ENCODE peak calls at places on chromosomes 16 and 17, in eight cellular contexts. One of them, this sample, is unnamed.
A peak's percentile ranks its signal among the peaks of the same experiment; 100 is the strongest.

GRCh38 chr16:11446566-11447119 is 101.4 kb downstream of the RMI2 start:
- DNase-seq in H1: no peak
- DNase-seq in CD4-positive, CD25-positive, alpha-beta regulatory T cell: no peak
- DNase-seq in effector CD4-positive, alpha-beta T cell: no peak
- DNase-seq in stimulated activated CD8-positive, alpha-beta memory T cell treated with anti-CD3 and anti-CD28 coated beads, Interleukin-15, amount 100 ng/mL, for 48 hours: no peak
- DNase-seq in mammary epithelial cell: no peak
- DNase-seq in RWPE1: no peak
- DNase-seq in putamen: no peak
- DNase-seq in this sample: no peak

GRCh38 chr17:17886253-17886652 is 49.5 kb upstream of the SREBF1 start:
- DNase-seq in RWPE1: no peak
- DNase-seq in effector CD4-positive, alpha-beta T cell: no peak
- DNase-seq in mammary epithelial cell: no peak
- DNase-seq in H1: no peak
- DNase-seq in CD4-positive, CD25-positive, alpha-beta regulatory T cell: no peak
- DNase-seq in stimulated activated CD8-positive, alpha-beta memory T cell treated with anti-CD3 and anti-CD28 coated beads, Interleukin-15, amount 100 ng/mL, for 48 hours: no peak
- DNase-seq in putamen: no peak
- DNase-seq in this sample: no peak

GRCh38 chr16:30521873-30522641 is 4.3 kb downstream of the ZNF768 start:
- DNase-seq in CD4-positive, CD25-positive, alpha-beta regulatory T cell: no peak
- DNase-seq in H1: no peak
- DNase-seq in RWPE1: no peak
- DNase-seq in stimulated activated CD8-positive, alpha-beta memory T cell treated with anti-CD3 and anti-CD28 coated beads, Interleukin-15, amount 100 ng/mL, for 48 hours: no peak
- DNase-seq in effector CD4-positive, alpha-beta T cell: no peak
- DNase-seq in putamen: no peak
- DNase-seq in mammary epithelial cell: no peak
- DNase-seq in this sample: no peak

GRCh38 chr17:55463600-55463999 is 42.0 kb upstream of the MMD start:
- DNase-seq in putamen: no peak
- DNase-seq in effector CD4-positive, alpha-beta T cell: no peak
- DNase-seq in RWPE1: no peak
- DNase-seq in stimulated activated CD8-positive, alpha-beta memory T cell treated with anti-CD3 and anti-CD28 coated beads, Interleukin-15, amount 100 ng/mL, for 48 hours: no peak
- DNase-seq in CD4-positive, CD25-positive, alpha-beta regulatory T cell: peak; percentile 37
- DNase-seq in mammary epithelial cell: no peak
- DNase-seq in H1: no peak
- DNase-seq in this sample: no peak

GRCh38 chr16:66894948-66895696 is 14.8 kb downstream of the PDP2 start:
- DNase-seq in putamen: peak; percentile 60
- DNase-seq in effector CD4-positive, alpha-beta T cell: peak; percentile 38
- DNase-seq in mammary epithelial cell: peak; percentile 60
- DNase-seq in CD4-positive, CD25-positive, alpha-beta regulatory T cell: peak; percentile 74
- DNase-seq in RWPE1: peak; percentile 67
- DNase-seq in H1: peak; percentile 72
- DNase-seq in stimulated activated CD8-positive, alpha-beta memory T cell treated with anti-CD3 and anti-CD28 coated beads, Interleukin-15, amount 100 ng/mL, for 48 hours: no peak
- DNase-seq in this sample: no peak

GRCh38 chr17:9814337-9814945 is 7.4 kb downstream of the GSG1L2 start:
- DNase-seq in mammary epithelial cell: no peak
- DNase-seq in effector CD4-positive, alpha-beta T cell: no peak
- DNase-seq in RWPE1: no peak
- DNase-seq in H1: no peak
- DNase-seq in stimulated activated CD8-positive, alpha-beta memory T cell treated with anti-CD3 and anti-CD28 coated beads, Interleukin-15, amount 100 ng/mL, for 48 hours: no peak
- DNase-seq in putamen: no peak
- DNase-seq in CD4-positive, CD25-positive, alpha-beta regulatory T cell: no peak
- DNase-seq in this sample: no peak

GRCh38 chr16:70692481-70693203 is 6.8 kb upstream of the MTSS2 start:
- DNase-seq in effector CD4-positive, alpha-beta T cell: no peak
- DNase-seq in RWPE1: no peak
- DNase-seq in H1: no peak
- DNase-seq in putamen: no peak
- DNase-seq in stimulated activated CD8-positive, alpha-beta memory T cell treated with anti-CD3 and anti-CD28 coated beads, Interleukin-15, amount 100 ng/mL, for 48 hours: no peak
- DNase-seq in CD4-positive, CD25-positive, alpha-beta regulatory T cell: no peak
- DNase-seq in mammary epithelial cell: no peak
- DNase-seq in this sample: no peak

GRCh38 chr17:79865351-79866210 is 26.3 kb upstream of the CBX4 start:
- DNase-seq in stimulated activated CD8-positive, alpha-beta memory T cell treated with anti-CD3 and anti-CD28 coated beads, Interleukin-15, amount 100 ng/mL, for 48 hours: no peak
- DNase-seq in putamen: no peak
- DNase-seq in RWPE1: no peak
- DNase-seq in mammary epithelial cell: no peak
- DNase-seq in effector CD4-positive, alpha-beta T cell: no peak
- DNase-seq in H1: no peak
- DNase-seq in CD4-positive, CD25-positive, alpha-beta regulatory T cell: peak; percentile 15
- DNase-seq in this sample: no peak

GRCh38 chr16:20675488-20676267 is 21.8 kb downstream of the ACSM1 start:
- DNase-seq in RWPE1: peak; percentile 45
- DNase-seq in stimulated activated CD8-positive, alpha-beta memory T cell treated with anti-CD3 and anti-CD28 coated beads, Interleukin-15, amount 100 ng/mL, for 48 hours: no peak
- DNase-seq in effector CD4-positive, alpha-beta T cell: no peak
- DNase-seq in putamen: no peak
- DNase-seq in CD4-positive, CD25-positive, alpha-beta regulatory T cell: peak; percentile 65
- DNase-seq in mammary epithelial cell: peak; percentile 74
- DNase-seq in H1: peak; percentile 59
- DNase-seq in this sample: no peak

GRCh38 chr17:6374271-6374691 is 60.6 kb downstream of the AIPL1 start:
- DNase-seq in RWPE1: peak; percentile 80
- DNase-seq in stimulated activated CD8-positive, alpha-beta memory T cell treated with anti-CD3 and anti-CD28 coated beads, Interleukin-15, amount 100 ng/mL, for 48 hours: no peak
- DNase-seq in putamen: no peak
- DNase-seq in mammary epithelial cell: peak; percentile 95
- DNase-seq in H1: no peak
- DNase-seq in effector CD4-positive, alpha-beta T cell: no peak
- DNase-seq in CD4-positive, CD25-positive, alpha-beta regulatory T cell: no peak
- DNase-seq in this sample: no peak

GRCh38 chr17:11986939-11987329 is 10.3 kb downstream of the ZNF18 start:
- DNase-seq in RWPE1: peak; percentile 41
- DNase-seq in effector CD4-positive, alpha-beta T cell: no peak
- DNase-seq in H1: no peak
- DNase-seq in putamen: peak; percentile 36
- DNase-seq in CD4-positive, CD25-positive, alpha-beta regulatory T cell: peak; percentile 16
- DNase-seq in mammary epithelial cell: peak; percentile 47
- DNase-seq in stimulated activated CD8-positive, alpha-beta memory T cell treated with anti-CD3 and anti-CD28 coated beads, Interleukin-15, amount 100 ng/mL, for 48 hours: no peak
- DNase-seq in this sample: no peak

GRCh38 chr16:86018487-86018886 is 119.5 kb downstream of the IRF8 start:
- DNase-seq in stimulated activated CD8-positive, alpha-beta memory T cell treated with anti-CD3 and anti-CD28 coated beads, Interleukin-15, amount 100 ng/mL, for 48 hours: no peak
- DNase-seq in H1: no peak
- DNase-seq in mammary epithelial cell: no peak
- DNase-seq in CD4-positive, CD25-positive, alpha-beta regulatory T cell: no peak
- DNase-seq in RWPE1: no peak
- DNase-seq in effector CD4-positive, alpha-beta T cell: no peak
- DNase-seq in putamen: no peak
- DNase-seq in this sample: no peak

GRCh38 chr16:5668553-5668952 is 571.0 kb upstream of the EEF2KMT start:
- DNase-seq in RWPE1: no peak
- DNase-seq in putamen: no peak
- DNase-seq in H1: no peak
- DNase-seq in stimulated activated CD8-positive, alpha-beta memory T cell treated with anti-CD3 and anti-CD28 coated beads, Interleukin-15, amount 100 ng/mL, for 48 hours: no peak
- DNase-seq in CD4-positive, CD25-positive, alpha-beta regulatory T cell: no peak
- DNase-seq in effector CD4-positive, alpha-beta T cell: no peak
- DNase-seq in mammary epithelial cell: no peak
- DNase-seq in this sample: no peak

GRCh38 chr17:73203135-73203787 is 10.4 kb downstream of the COG1 start:
- DNase-seq in H1: no peak
- DNase-seq in stimulated activated CD8-positive, alpha-beta memory T cell treated with anti-CD3 and anti-CD28 coated beads, Interleukin-15, amount 100 ng/mL, for 48 hours: no peak
- DNase-seq in effector CD4-positive, alpha-beta T cell: no peak
- DNase-seq in RWPE1: no peak
- DNase-seq in putamen: no peak
- DNase-seq in CD4-positive, CD25-positive, alpha-beta regulatory T cell: peak; percentile 49
- DNase-seq in mammary epithelial cell: no peak
- DNase-seq in this sample: no peak

This sample was measured in NCI-H1048.